ENCODE peak calls at places on chromosomes 1 and 21, in four cellular contexts. A, W, B and K are unnamed samples.

GRCh38 chr1:115676498-115677171 is 34.9 kb downstream of the VANGL1 start:
- DNase-seq in A (no peak), W (no peak), B (no peak), K (no peak)

GRCh38 chr1:179814513-179814838 is 63.1 kb downstream of the TOR1AIP2 start:
- DNase-seq in A (no peak), W (no peak), B (no peak), K (no peak)

GRCh38 chr1:193085263-193085662 is 20.0 kb downstream of the GLRX2 start:
- DNase-seq in A (no peak), W (no peak), B (no peak), K (no peak)

GRCh38 chr1:222792744-222793143 is 22.1 kb upstream of the DISP1 start:
- DNase-seq in A (no peak), W (peak; percentile 38), B (peak; percentile 29), K (no peak)

GRCh38 chr1:109250454-109251276 is 1.3 kb downstream of the CELSR2 start:
- DNase-seq in A (no peak), W (no peak), B (no peak), K (no peak)

GRCh38 chr21:36909423-36909822 is 57.0 kb downstream of the HLCS start:
- DNase-seq in A (no peak), W (peak; percentile 38), B (no peak), K (no peak)

GRCh38 chr1:201715801-201716741 is 112.9 kb upstream of the IPO9 start:
- DNase-seq in A (no peak), W (no peak), B (no peak), K (no peak)

GRCh38 chr1:45815667-45816458 is 12.5 kb downstream of the MAST2 start:
- DNase-seq in A (no peak), W (peak; percentile 39), B (no peak), K (no peak)

GRCh38 chr1:112359961-112360767 is 35.9 kb upstream of the CTTNBP2NL start:
- DNase-seq in A (peak; percentile 56), W (peak; percentile 71), B (peak; percentile 85), K (no peak)

GRCh38 chr1:125087691-125088090 is 3902.9 kb downstream of the SRGAP2C start:
- DNase-seq in A (no peak), W (no peak), B (no peak), K (no peak)

GRCh38 chr1:76269175-76269574 is 194.6 kb downstream of the ST6GALNAC3 start:
- DNase-seq in A (no peak), W (peak; percentile 49), B (no peak), K (no peak)

GRCh38 chr1:207828046-207828445 is 76.2 kb downstream of the CD46 start:
- DNase-seq in A (no peak), W (no peak), B (no peak), K (no peak)

GRCh38 chr1:244280859-244281258 is 170.8 kb downstream of the ADSS2 start:
- DNase-seq in A (no peak), W (peak; percentile 83), B (no peak), K (no peak)

GRCh38 chr1:162578071-162578705 is 16.7 kb downstream of the UAP1 start:
- DNase-seq in A (no peak), W (no peak), B (no peak), K (no peak)

GRCh38 chr21:45455321-45456013 is 50.5 kb downstream of the COL18A1 start:
- DNase-seq in A (no peak), W (peak; percentile 22), B (no peak), K (no peak)

GRCh38 chr1:3307359-3307758 is 147.1 kb upstream of the ARHGEF16 start:
- DNase-seq in A (no peak), W (no peak), B (no peak), K (no peak)

GRCh38 chr1:179586107-179586823 is 5.4 kb upstream of the TDRD5 start:
- DNase-seq in A (peak; percentile 81), W (no peak), B (peak; percentile 87), K (no peak)

GRCh38 chr21:28943631-28944030 is 49.0 kb downstream of the LTN1 start:
- DNase-seq in A (no peak), W (peak; percentile 28), B (no peak), K (no peak)

GRCh38 chr1:177966199-177966598 is 3.7 kb downstream of the SEC16B start:
- DNase-seq in A (no peak), W (peak; percentile 13), B (no peak), K (no peak)

GRCh38 chr1:177975588-177976495 is 6.0 kb upstream of the SEC16B start:
- DNase-seq in A (no peak), W (peak; percentile 88), B (peak; percentile 72), K (no peak)

GRCh38 chr1:61085191-61086086 is 3.1 kb downstream of the NFIA start:
- DNase-seq in A (no peak), W (no peak), B (no peak), K (no peak)

GRCh38 chr1:19205403-19205802 is 4.7 kb downstream of the UBR4 start:
- DNase-seq in A (no peak), W (no peak), B (no peak), K (no peak)

GRCh38 chr1:20666804-20667203 is 5.6 kb upstream of the DDOST start:
- DNase-seq in A (no peak), W (peak; percentile 11), B (peak; percentile 45), K (no peak)

GRCh38 chr1:32215629-32216505 is 6.3 kb downstream of the TMEM234 start:
- DNase-seq in A (peak; percentile 77), W (peak; percentile 66), B (peak; percentile 87), K (no peak)

GRCh38 chr1:21573971-21574458 is 64.8 kb downstream of the ALPL start:
- DNase-seq in A (peak; percentile 86), W (peak; percentile 75), B (peak; percentile 89), K (peak; percentile 82)

GRCh38 chr1:96713649-96714048 is 7.9 kb upstream of the PTBP2 start:
- DNase-seq in A (no peak), W (no peak), B (no peak), K (no peak)

GRCh38 chr21:42614811-42615342 is 38.5 kb upstream of the PDE9A start:
- DNase-seq in A (no peak), W (no peak), B (peak; percentile 75), K (no peak)

GRCh38 chr1:177640687-177641086 is 329.2 kb downstream of the SEC16B start:
- DNase-seq in A (no peak), W (no peak), B (no peak), K (no peak)

GRCh38 chr1:61898658-61899057 is 156.4 kb downstream of the PATJ start:
- DNase-seq in A (no peak), W (no peak), B (no peak), K (no peak)

GRCh38 chr1:55476445-55477015 is 261.4 kb upstream of the USP24 start:
- DNase-seq in A (no peak), W (no peak), B (no peak), K (no peak)

GRCh38 chr1:153565529-153566374 is at the start of gene S100A2:
- DNase-seq in A (no peak), W (peak; percentile 97), B (peak; percentile 51), K (no peak)

DNA sequence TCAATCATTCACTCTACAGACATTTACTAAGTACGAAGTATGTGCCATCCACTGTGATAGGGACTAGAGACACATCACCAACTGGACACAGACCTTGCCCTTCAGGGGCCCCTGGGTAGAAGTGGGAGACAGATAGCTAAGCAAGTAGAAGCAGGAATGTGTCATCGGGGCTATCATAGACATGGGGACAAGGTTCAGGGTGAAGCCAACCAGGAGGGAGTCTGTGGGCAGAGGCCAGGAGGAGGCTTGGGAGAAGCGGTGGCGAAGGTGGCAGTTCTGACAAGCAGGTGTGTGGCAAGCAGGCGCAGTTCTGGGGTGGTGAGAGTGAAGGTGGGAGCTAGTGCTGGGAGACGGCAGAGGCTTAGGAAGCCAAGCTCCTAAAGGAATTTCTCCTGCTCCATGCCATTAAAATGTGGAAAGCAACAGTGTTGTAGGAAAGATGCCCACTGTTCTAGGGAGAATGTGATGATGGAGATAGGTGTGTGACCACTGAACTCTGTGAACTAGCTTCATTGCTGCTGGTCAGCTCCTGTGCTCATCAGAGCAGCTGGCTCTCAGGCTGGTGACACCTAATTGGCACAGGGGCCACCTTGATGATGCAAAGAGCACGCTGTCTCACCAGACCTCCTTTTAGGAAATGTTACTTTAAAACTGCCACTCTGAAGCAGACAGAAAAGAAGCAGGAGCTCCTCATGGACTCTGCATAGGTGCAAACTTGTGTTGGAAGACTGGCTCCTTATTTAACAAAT is 79.7 kb upstream of the LPGAT1 start:
- DNase-seq in A (no peak), W (no peak), B (no peak), K (no peak)
- H3K56ac ChIP-seq in A (no peak overlapping the region), W (no peak overlapping the region), B (no peak overlapping the region), K (no peak overlapping the region)

GRCh38 chr1:86339014-86339413 is 57.1 kb downstream of the ODF2L start:
- DNase-seq in A (no peak), W (no peak), B (no peak), K (no peak)
- H3K56ac ChIP-seq in A (no peak overlapping the region), W (no peak overlapping the region), B (no peak overlapping the region), K (no peak overlapping the region)

DNA sequence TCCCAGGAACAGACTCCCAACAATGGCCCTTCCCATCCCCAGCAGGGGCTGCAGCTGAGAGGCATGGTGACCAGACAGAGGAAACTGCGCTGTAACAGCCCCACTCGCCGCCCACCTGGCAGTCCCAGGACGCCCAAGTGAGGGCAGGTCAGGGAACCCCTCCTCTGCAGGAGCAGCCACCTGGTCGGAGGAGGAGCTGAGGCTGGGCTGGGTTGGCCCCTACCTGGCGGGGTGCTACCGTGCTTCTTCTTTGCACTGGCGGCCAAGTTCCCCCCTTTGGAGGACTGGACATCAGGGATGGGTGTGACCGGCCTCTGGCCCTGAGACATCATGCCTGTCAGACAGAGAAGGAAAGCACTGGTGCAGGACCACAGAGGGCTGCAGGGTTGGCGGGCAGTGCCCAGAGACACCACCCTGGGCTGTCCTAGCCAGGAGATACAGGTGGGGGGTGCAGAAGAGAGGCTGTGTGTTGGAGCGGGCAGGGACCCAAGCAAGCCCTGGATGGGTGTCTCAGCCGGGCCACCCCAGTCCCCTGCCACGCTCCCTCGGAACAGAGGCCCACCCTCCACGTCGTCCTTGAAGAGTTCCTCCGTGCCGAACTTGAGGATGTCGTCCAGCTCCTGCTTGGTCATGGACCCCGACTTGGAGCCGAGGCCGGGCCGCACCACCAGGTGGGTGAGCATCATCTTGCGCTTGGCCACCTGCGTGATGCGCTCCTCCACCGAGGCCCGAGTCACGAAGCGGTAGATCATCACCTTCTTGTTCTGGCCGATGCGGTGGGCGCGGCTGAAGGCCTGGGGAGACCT is 51.6 kb downstream of the CHD5 start:
- DNase-seq in A (no peak), W (no peak), B (no peak), K (no peak)
- H3K56ac ChIP-seq in A (no peak overlapping the region), W (no peak overlapping the region), B (peak overlapping the region; percentile 56), K (no peak overlapping the region)

GRCh38 chr1:183794084-183794483 is 10.8 kb upstream of the RGL1 start:
- DNase-seq in A (no peak), W (no peak), B (no peak), K (no peak)
- H3K56ac ChIP-seq in A (no peak overlapping the region), W (no peak overlapping the region), B (no peak overlapping the region), K (no peak overlapping the region)